ENCODE peak calls at places on chromosomes 3 and 15, in four cellular contexts. One of them, this sample, is unnamed.

GRCh38 chr3:101189786-101190185 is 130.6 kb downstream of the IMPG2 start:
- DNase-seq in HepG2: no peak
- DNase-seq in WTC11: no peak
- DNase-seq in K562: no peak
- DNase-seq in this sample: no peak

GRCh38 chr3:29764059-29764458 is 483.2 kb downstream of the RBMS3 start:
- DNase-seq in HepG2: no peak
- DNase-seq in WTC11: no peak
- DNase-seq in K562: no peak
- DNase-seq in this sample: no peak

GRCh38 chr3:171824076-171824475 is 13.8 kb upstream of the PLD1 start:
- DNase-seq in HepG2: no peak
- DNase-seq in WTC11: no peak
- DNase-seq in K562: no peak
- DNase-seq in this sample: no peak

GRCh38 chr3:99941211-99941610 is 123.5 kb downstream of the CMSS1 start:
- DNase-seq in HepG2: no peak
- DNase-seq in WTC11: no peak
- DNase-seq in K562: no peak
- DNase-seq in this sample: no peak

GRCh38 chr15:81255596-81255995 is 58.9 kb downstream of the IL16 start:
- DNase-seq in HepG2: no peak
- DNase-seq in WTC11: no peak
- DNase-seq in K562: no peak
- DNase-seq in this sample: no peak

GRCh38 chr3:10164546-10165393 is at the start of gene IRAK2:
- DNase-seq in HepG2: peak
- DNase-seq in WTC11: peak
- DNase-seq in K562: peak
- DNase-seq in this sample: peak

GRCh38 chr15:92617197-92618037 is 38.2 kb downstream of the FAM174B start:
- DNase-seq in HepG2: peak
- DNase-seq in WTC11: no peak
- DNase-seq in K562: peak
- DNase-seq in this sample: no peak

GRCh38 chr3:69941439-69942176 is 57.9 kb upstream of the SAMMSON start:
- DNase-seq in HepG2: no peak
- DNase-seq in WTC11: no peak
- DNase-seq in K562: no peak
- DNase-seq in this sample: no peak

GRCh38 chr3:46671541-46672348 is 21.7 kb downstream of the ALS2CL start:
- DNase-seq in HepG2: no peak
- DNase-seq in WTC11: peak
- DNase-seq in K562: no peak
- DNase-seq in this sample: no peak

GRCh38 chr3:71636482-71636881 is 53.0 kb upstream of the FOXP1 start:
- DNase-seq in HepG2: no peak
- DNase-seq in WTC11: no peak
- DNase-seq in K562: no peak
- DNase-seq in this sample: no peak

GRCh38 chr3:71201939-71202338 is 381.6 kb downstream of the FOXP1 start:
- DNase-seq in HepG2: no peak
- DNase-seq in WTC11: no peak
- DNase-seq in K562: no peak
- DNase-seq in this sample: no peak

GRCh38 chr15:75237316-75237982 is 20.7 kb upstream of the GOLGA6C start:
- DNase-seq in HepG2: no peak
- DNase-seq in WTC11: peak
- DNase-seq in K562: no peak
- DNase-seq in this sample: no peak

GRCh38 chr3:42505203-42505848 is 2.9 kb downstream of the VIPR1 start:
- DNase-seq in HepG2: no peak
- DNase-seq in WTC11: no peak
- DNase-seq in K562: no peak
- DNase-seq in this sample: no peak

GRCh38 chr3:42507751-42508335 is 5.4 kb downstream of the VIPR1 start:
- DNase-seq in HepG2: no peak
- DNase-seq in WTC11: peak
- DNase-seq in K562: no peak
- DNase-seq in this sample: no peak

GRCh38 chr3:42504334-42505202 is 2.1 kb downstream of the VIPR1 start:
- DNase-seq in HepG2: no peak
- DNase-seq in WTC11: no peak
- DNase-seq in K562: peak
- DNase-seq in this sample: no peak

GRCh38 chr3:42507252-42507651 is 4.8 kb downstream of the VIPR1 start:
- DNase-seq in HepG2: no peak
- DNase-seq in WTC11: peak
- DNase-seq in K562: no peak
- DNase-seq in this sample: peak

GRCh38 chr3:42505849-42506410 is 3.5 kb downstream of the VIPR1 start:
- DNase-seq in HepG2: no peak
- DNase-seq in WTC11: peak
- DNase-seq in K562: no peak
- DNase-seq in this sample: no peak
- TF ChIP-seq ELF4 in HepG2: no peak
- TF ChIP-seq ELF4 in WTC11: no peak
- TF ChIP-seq ELF4 in K562: no peak
- TF ChIP-seq ELF4 in this sample: no peak

GRCh38 chr3:191238321-191238817 is 39.3 kb downstream of the OSTN start:
- DNase-seq in HepG2: peak
- DNase-seq in WTC11: no peak
- DNase-seq in K562: no peak
- DNase-seq in this sample: no peak

GRCh38 chr3:191234216-191234615 is 35.2 kb downstream of the OSTN start:
- DNase-seq in HepG2: no peak
- DNase-seq in WTC11: no peak
- DNase-seq in K562: no peak
- DNase-seq in this sample: no peak

GRCh38 chr3:191236635-191237034 is 37.6 kb downstream of the OSTN start:
- DNase-seq in HepG2: no peak
- DNase-seq in WTC11: no peak
- DNase-seq in K562: no peak
- DNase-seq in this sample: no peak

GRCh38 chr3:191237045-191237882 is 38.2 kb downstream of the OSTN start:
- DNase-seq in HepG2: no peak
- DNase-seq in WTC11: no peak
- DNase-seq in K562: no peak
- DNase-seq in this sample: no peak

GRCh38 chr3:191235331-191236314 is 36.6 kb downstream of the OSTN start:
- DNase-seq in HepG2: no peak
- DNase-seq in WTC11: no peak
- DNase-seq in K562: no peak
- DNase-seq in this sample: no peak
- TF ChIP-seq ELF4 in HepG2: no peak
- TF ChIP-seq ELF4 in WTC11: no peak
- TF ChIP-seq ELF4 in K562: no peak
- TF ChIP-seq ELF4 in this sample: no peak

DNA sequence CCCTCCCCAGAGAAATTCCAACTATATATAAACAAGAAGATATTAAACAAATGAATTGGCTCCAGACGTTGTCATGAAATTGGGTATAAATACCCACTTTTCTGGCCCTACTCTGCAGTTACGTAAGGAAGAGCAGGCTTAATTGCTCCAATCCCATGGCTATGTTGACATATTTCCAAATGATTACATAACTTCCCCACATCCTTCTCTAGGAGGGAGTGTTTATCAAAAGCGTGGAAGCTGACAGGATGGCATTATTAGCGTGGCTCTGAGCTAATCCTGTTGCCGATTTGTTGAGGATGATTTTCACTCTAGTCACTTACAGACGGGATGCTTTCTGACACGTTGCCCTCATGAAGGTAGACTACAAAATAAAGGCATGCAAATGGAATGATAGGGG is 347.5 kb upstream of the TMCO5A start:
- DNase-seq in HepG2: no peak
- DNase-seq in WTC11: no peak
- DNase-seq in K562: no peak
- DNase-seq in this sample: no peak
- TF ChIP-seq ELF4 in HepG2: no peak
- TF ChIP-seq ELF4 in WTC11: no peak
- TF ChIP-seq ELF4 in K562: no peak
- TF ChIP-seq ELF4 in this sample: no peak

DNA sequence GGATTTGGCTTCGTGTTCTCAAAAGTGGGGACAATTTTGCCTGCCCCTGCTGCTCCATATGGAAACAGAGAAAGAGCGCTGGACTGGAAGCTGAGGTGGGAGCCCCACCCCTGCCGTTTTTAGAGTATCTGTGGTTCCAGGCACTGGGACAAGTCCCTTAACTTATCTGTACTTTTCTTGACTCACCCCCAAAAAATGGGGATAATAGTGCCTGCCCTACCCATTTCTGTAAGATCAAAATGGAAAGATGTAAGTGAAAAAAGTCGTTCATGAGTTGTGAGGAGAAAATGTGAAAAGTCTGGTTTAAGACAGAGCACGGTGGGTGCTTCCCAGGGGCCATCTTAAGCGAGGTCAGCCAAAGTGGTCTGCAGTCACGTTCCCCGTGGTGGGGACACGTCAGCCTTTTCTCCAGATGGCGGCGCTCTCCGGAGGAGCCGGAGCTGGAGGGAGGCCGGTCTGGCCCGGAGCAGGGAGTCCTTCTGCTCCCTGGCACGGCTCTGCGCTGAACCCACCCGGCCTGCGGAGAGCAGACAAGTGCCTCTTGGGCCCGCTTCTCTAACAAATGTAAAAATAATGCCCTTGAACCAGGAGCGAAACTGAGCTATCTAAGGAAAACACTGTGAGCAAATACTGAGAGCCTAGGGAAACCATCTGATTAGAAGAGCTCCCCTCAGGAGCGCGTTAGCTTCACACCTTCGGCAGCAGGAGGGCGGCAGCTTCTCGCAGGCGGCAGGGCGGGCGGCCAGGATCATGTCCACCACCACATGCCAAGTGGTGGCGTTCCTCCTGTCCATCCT is at the start of gene CLDN18:
- DNase-seq in HepG2: no peak
- DNase-seq in WTC11: peak
- DNase-seq in K562: no peak
- DNase-seq in this sample: no peak
- TF ChIP-seq ELF4 in HepG2: no peak
- TF ChIP-seq ELF4 in WTC11: no peak
- TF ChIP-seq ELF4 in K562: no peak
- TF ChIP-seq ELF4 in this sample: no peak